ENCODE peak calls at places on chromosomes 3 and 15, in seven cellular contexts. T is heart left ventricle, O is tibial nerve, U is AG09309, C is upper lobe of right lung, F is A673, L is right lobe of liver. A is an unnamed sample.

GRCh38 chr3:104846270-104846669 is 520.4 kb upstream of the ALCAM start:
- DNase-seq in U (no peak), T (no peak), O (no peak), L (no peak), F (no peak), C (no peak), A (no peak)

GRCh38 chr3:141659821-141660597 is 78.1 kb upstream of the RNF7 start:
- DNase-seq in O (peak), F (peak), U (no peak), C (peak), T (peak), L (peak), A (peak)

GRCh38 chr3:48830660-48831190 is 16.9 kb downstream of the PRKAR2A start:
- DNase-seq in F (no peak), C (no peak), U (no peak), T (no peak), L (no peak), O (no peak), A (no peak)

GRCh38 chr3:56775931-56776461 is 25.8 kb downstream of the ARHGEF3 start:
- DNase-seq in O (no peak), T (no peak), L (no peak), C (no peak), U (no peak), F (no peak), A (no peak)

GRCh38 chr3:107988464-107989156 is 102.2 kb downstream of the CD47 start:
- DNase-seq in U (no peak), F (peak), O (no peak), L (peak), T (peak), C (peak), A (no peak)

GRCh38 chr3:157447026-157447694 is 10.5 kb downstream of the PTX3 start:
- DNase-seq in U (no peak), T (no peak), F (peak), C (no peak), O (no peak), L (no peak), A (no peak)

GRCh38 chr3:49198611-49199230 is 27.3 kb downstream of the KLHDC8B start:
- DNase-seq in C (peak), T (no peak), L (no peak), F (no peak), O (no peak), U (no peak), A (no peak)

GRCh38 chr15:78301813-78302212 is 2.4 kb upstream of the SKIC8 start:
- DNase-seq in U (no peak), O (no peak), F (no peak), C (no peak), L (no peak), T (no peak), A (no peak)

GRCh38 chr3:126205717-126206655 is 25.6 kb upstream of the ALDH1L1 start:
- DNase-seq in C (no peak), U (no peak), O (no peak), T (no peak), F (peak), L (no peak), A (no peak)

GRCh38 chr15:60119101-60119500 is 115.0 kb downstream of the FOXB1 start:
- DNase-seq in L (no peak), F (no peak), U (no peak), O (no peak), C (no peak), T (no peak), A (no peak)

GRCh38 chr3:175383366-175383765 is 524.2 kb downstream of the NAALADL2 start:
- DNase-seq in F (no peak), O (no peak), C (no peak), U (no peak), T (no peak), L (no peak), A (no peak)

GRCh38 chr3:62374375-62374876 is 1.1 kb upstream of the FEZF2 start:
- DNase-seq in L (no peak), F (no peak), C (no peak), O (no peak), U (no peak), T (no peak), A (no peak)

GRCh38 chr3:126490619-126491018 is 14.9 kb upstream of the ZXDC start:
- DNase-seq in U (no peak), C (no peak), F (no peak), O (no peak), L (no peak), T (peak), A (no peak)

GRCh38 chr3:133413166-133414020 is 13.5 kb downstream of the BFSP2 start:
- DNase-seq in T (no peak), O (no peak), C (no peak), F (peak), L (no peak), U (no peak), A (no peak)

GRCh38 chr3:102114264-102114979 is 265.1 kb downstream of the NFKBIZ start:
- DNase-seq in O (no peak), L (no peak), F (no peak), T (no peak), U (no peak), C (no peak), A (no peak)

GRCh38 chr15:38129531-38130199 is 123.0 kb upstream of the SPRED1 start:
- DNase-seq in F (peak), O (peak), L (no peak), C (peak), U (peak), T (no peak), A (peak)

GRCh38 chr3:186514296-186515002 is 29.7 kb downstream of the CRYGS start:
- DNase-seq in O (no peak), F (peak), L (no peak), U (no peak), T (no peak), C (no peak), A (no peak)

GRCh38 chr15:90101130-90101968 is 919 bp downstream of the IDH2 start:
- DNase-seq in T (peak), F (peak), L (peak), O (no peak), U (no peak), C (peak), A (peak)

GRCh38 chr15:44034933-44035624 is 160.0 kb downstream of the FRMD5 start:
- DNase-seq in O (no peak), C (no peak), T (no peak), L (no peak), U (no peak), F (no peak), A (no peak)

GRCh38 chr3:49629866-49630265 is 44.3 kb upstream of the APEH start:
- DNase-seq in F (no peak), O (no peak), L (no peak), T (no peak), U (no peak), C (no peak), A (no peak)

GRCh38 chr3:149555941-149556340 is 81.4 kb downstream of the TM4SF4 start:
- DNase-seq in U (no peak), O (no peak), C (no peak), F (peak), T (no peak), L (no peak), A (no peak)

GRCh38 chr3:56737001-56737400 is 53.9 kb upstream of the TASOR start:
- DNase-seq in O (no peak), F (peak), L (no peak), T (no peak), C (no peak), U (no peak), A (no peak)

GRCh38 chr3:66380200-66380932 is 120.5 kb downstream of the LRIG1 start:
- DNase-seq in F (no peak), U (no peak), C (no peak), T (no peak), O (no peak), L (no peak), A (no peak)

GRCh38 chr3:146200461-146201220 is 39.7 kb upstream of the PLOD2 start:
- DNase-seq in C (no peak), T (no peak), F (no peak), O (no peak), U (no peak), L (no peak), A (no peak)

GRCh38 chr3:197490098-197490497 is 65.7 kb downstream of the BDH1 start:
- DNase-seq in U (no peak), C (no peak), T (no peak), F (no peak), L (no peak), O (no peak), A (no peak)

GRCh38 chr3:147408180-147409105 is 722 bp upstream of the ZIC1 start:
- DNase-seq in O (no peak), U (no peak), T (no peak), C (no peak), L (no peak), F (no peak), A (no peak)

GRCh38 chr3:147411235-147411607 is 2.1 kb downstream of the ZIC1 start:
- DNase-seq in T (no peak), O (no peak), F (peak), U (no peak), L (no peak), C (no peak), A (no peak)

GRCh38 chr3:147410518-147411234 is 1.5 kb downstream of the ZIC1 start:
- DNase-seq in U (no peak), F (peak), L (no peak), T (no peak), O (no peak), C (no peak), A (no peak)

GRCh38 chr3:147410126-147410517 is 957 bp downstream of the ZIC1 start:
- DNase-seq in T (no peak), L (no peak), F (no peak), U (no peak), C (no peak), O (no peak), A (no peak)

GRCh38 chr3:147409143-147410121 is at the start of gene ZIC1:
- DNase-seq in F (no peak), U (no peak), L (no peak), O (no peak), T (no peak), C (no peak), A (no peak)
- H3K4me3 ChIP-seq in F (peak), U (peak), L (no peak), O (no peak), T (peak), C (no peak), A (peak)

GRCh38 chr3:30609930-30610701 is 3.7 kb downstream of the TGFBR2 start:
- DNase-seq in O (no peak), F (no peak), T (no peak), L (no peak), C (no peak), U (no peak), A (no peak)
- H3K4me3 ChIP-seq in O (no peak), F (no peak), T (no peak), L (no peak), C (peak), U (no peak), A (peak)

DNA sequence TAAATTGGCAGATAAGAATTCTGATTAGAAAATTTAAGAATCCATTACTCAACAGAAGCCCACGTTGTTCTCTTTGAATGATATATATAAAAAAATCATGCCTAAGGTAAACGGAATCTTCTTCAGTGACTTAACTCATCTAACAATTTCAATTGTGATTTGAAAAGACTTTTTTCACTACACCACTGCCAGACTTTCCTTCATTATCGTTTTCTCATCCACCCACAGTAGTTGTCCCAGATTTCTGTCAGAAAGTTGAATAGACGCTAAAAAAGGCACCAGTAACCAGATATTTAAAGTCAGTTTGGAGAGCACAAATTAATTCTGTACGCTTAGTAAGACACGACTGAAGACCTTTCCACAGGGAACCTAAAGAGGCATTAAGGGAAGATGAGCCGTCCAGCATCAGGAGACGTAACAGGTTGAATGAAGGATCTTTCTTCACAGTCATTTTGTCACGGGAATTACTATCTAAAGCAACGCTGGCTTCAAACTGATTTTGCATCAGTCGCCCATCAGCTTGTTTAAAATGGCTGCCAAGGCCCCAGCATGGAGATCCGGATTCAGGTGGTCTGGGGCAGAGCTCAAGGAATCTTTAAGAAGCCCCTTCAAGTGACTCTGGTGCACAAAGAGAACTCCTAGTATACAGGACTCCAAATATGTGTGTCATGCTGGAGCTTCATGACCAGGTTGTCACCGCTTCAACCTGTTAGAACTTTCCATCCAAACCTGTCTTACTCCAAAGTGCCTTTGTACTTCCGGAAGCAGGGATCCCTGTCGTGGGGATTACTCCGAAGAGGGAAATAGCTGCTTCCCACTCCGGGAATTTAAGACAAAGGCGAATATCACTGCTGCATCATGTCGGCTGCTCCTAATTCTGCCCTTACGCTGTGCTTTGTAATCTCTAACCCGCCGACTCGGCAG is 1.2 kb downstream of the HIGD1A start:
- DNase-seq in F (peak), U (no peak), C (no peak), O (no peak), T (no peak), L (no peak), A (no peak)
- H3K4me3 ChIP-seq in F (peak), U (peak), C (peak), O (peak), T (peak), L (peak), A (peak)

GRCh38 chr3:191356586-191357439 is 26.5 kb upstream of the UTS2B start:
- DNase-seq in F (peak), U (no peak), O (no peak), T (no peak), C (no peak), L (no peak), A (no peak)
- H3K4me3 ChIP-seq in F (no peak), U (no peak), O (no peak), T (no peak), C (no peak), L (no peak), A (no peak)

DNA sequence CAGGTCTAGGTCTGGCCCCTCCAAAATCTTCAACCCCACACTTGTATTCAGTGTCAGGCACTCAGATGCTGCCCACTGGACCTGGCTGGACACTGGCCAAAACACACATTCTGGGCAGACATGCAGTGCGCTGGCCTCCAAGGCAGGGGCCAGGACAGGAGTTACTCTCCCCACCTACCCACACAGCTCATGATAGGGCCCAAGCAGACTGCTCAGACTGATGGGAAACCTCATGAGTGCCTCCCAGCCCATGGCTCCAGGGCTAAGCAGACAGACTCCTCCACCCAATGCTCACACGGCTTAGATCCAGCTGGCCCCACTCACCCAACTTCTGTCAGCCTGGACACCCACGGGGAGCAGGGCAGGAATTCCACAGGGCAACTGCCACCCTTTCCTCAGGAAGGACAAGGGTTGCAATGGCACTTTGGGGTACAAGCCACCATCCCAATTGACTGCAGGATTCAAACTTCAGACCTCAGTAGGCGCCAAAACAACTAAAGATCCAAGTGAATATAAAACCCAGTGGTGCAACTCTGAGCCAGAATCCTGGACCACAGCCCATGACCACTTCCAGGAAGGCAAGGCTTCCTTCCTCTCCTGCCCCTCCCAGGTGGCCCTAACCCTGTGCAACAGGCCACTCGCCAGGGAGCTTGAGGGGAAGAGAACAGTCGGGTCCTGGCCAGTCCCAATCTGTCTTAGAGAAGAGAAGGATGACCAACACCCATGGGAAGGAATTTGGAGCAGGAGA is 1.4 kb downstream of the LTF start:
- DNase-seq in T (no peak), L (peak), O (no peak), C (no peak), F (no peak), U (no peak), A (no peak)
- H3K4me3 ChIP-seq in T (no peak), L (no peak), O (no peak), C (peak), F (no peak), U (no peak), A (no peak)

GRCh38 chr3:98185180-98185579 is 18.7 kb downstream of the OR5H15 start:
- DNase-seq in O (no peak), F (no peak), L (no peak), C (no peak), T (no peak), U (no peak), A (no peak)
- H3K4me3 ChIP-seq in O (no peak), F (no peak), L (no peak), C (no peak), T (no peak), U (no peak), A (no peak)